ENCODE peak calls at places on chromosomes 16 and 17, in five cellular contexts. W is transverse colon, K is NB4, Z is breast epithelium, P is stomach. J is an unnamed sample.

GRCh38 chr16:2751577-2752034 is 832 bp upstream of the SRRM2 start:
- DNase-seq in K (peak), Z (no peak), P (no peak), W (peak), J (no peak)

GRCh38 chr17:73401911-73402310 is 90.1 kb upstream of the CDC42EP4 start:
- DNase-seq in K (peak), Z (no peak), W (no peak), P (no peak), J (no peak)

GRCh38 chr17:9932481-9932880 is 27.4 kb upstream of the RCVRN start:
- DNase-seq in Z (no peak), K (no peak), P (no peak), W (no peak), J (no peak)

GRCh38 chr16:21263640-21264211 is 14.4 kb downstream of the CRYM start:
- DNase-seq in K (no peak), Z (no peak), P (no peak), W (peak), J (peak)

GRCh38 chr16:53053967-53054669 is 673 bp upstream of the CHD9 start:
- DNase-seq in Z (peak), P (peak), K (peak), W (peak), J (peak)

GRCh38 chr16:59880626-59881025 is 1146.5 kb upstream of the GOT2 start:
- DNase-seq in K (no peak), P (no peak), W (no peak), Z (no peak), J (no peak)

GRCh38 chr16:21159281-21159951 is 942 bp downstream of the LDAF1 start:
- DNase-seq in P (peak), K (peak), Z (peak), W (peak), J (peak)

GRCh38 chr17:81923302-81924260 is 4.0 kb downstream of the MAFG start:
- DNase-seq in W (peak), Z (no peak), P (peak), K (peak), J (peak)

GRCh38 chr16:87780385-87780989 is 14.7 kb upstream of the KLHDC4 start:
- DNase-seq in K (peak), Z (no peak), P (peak), W (peak), J (no peak)

GRCh38 chr16:77191259-77191969 is 424 bp downstream of the MON1B start:
- DNase-seq in W (peak), K (peak), P (no peak), Z (no peak), J (no peak)

GRCh38 chr17:34797724-34798123 is 163.5 kb downstream of the CCT6B start:
- DNase-seq in W (no peak), K (peak), P (no peak), Z (no peak), J (peak)

GRCh38 chr17:29379084-29379811 is 10.9 kb upstream of the TAOK1 start:
- DNase-seq in P (no peak), Z (no peak), W (peak), K (no peak), J (no peak)

GRCh38 chr16:75445298-75445697 is 12.0 kb upstream of the CFDP1 start:
- DNase-seq in K (no peak), W (no peak), Z (no peak), P (no peak), J (peak)

GRCh38 chr17:57697891-57698708 is 47.0 kb downstream of the CCDC182 start:
- DNase-seq in K (peak), W (no peak), Z (no peak), P (no peak), J (no peak)

GRCh38 chr17:41689497-41690299 is 1.0 kb downstream of the EIF1 start:
- DNase-seq in P (no peak), K (peak), W (peak), Z (peak), J (peak)

GRCh38 chr17:80855968-80856862 is 135.4 kb upstream of the CHMP6 start:
- DNase-seq in P (peak), K (peak), Z (peak), W (peak), J (peak)

GRCh38 chr16:29757950-29758466 is 12.2 kb upstream of the C16orf54 start:
- DNase-seq in W (no peak), K (peak), P (no peak), Z (no peak), J (no peak)

GRCh38 chr17:72344613-72345012 is 223.8 kb downstream of the SOX9 start:
- DNase-seq in P (no peak), K (no peak), W (no peak), Z (no peak), J (no peak)

GRCh38 chr17:33500141-33500540 is 207.0 kb upstream of the ASIC2 start:
- DNase-seq in W (no peak), K (no peak), Z (no peak), P (no peak), J (no peak)

GRCh38 chr17:1905190-1905919 is 75.5 kb downstream of the RPA1 start:
- DNase-seq in K (no peak), Z (no peak), W (no peak), P (no peak), J (no peak)

GRCh38 chr17:35726609-35727460 is 4.6 kb upstream of the RASL10B start:
- DNase-seq in K (peak), W (peak), Z (no peak), P (no peak), J (peak)

GRCh38 chr17:58344047-58344790 is 7.8 kb downstream of the SUPT4H1 start:
- DNase-seq in K (peak), Z (no peak), W (peak), P (peak), J (no peak)

GRCh38 chr17:59266748-59267147 is 46.4 kb downstream of the GDPD1 start:
- DNase-seq in K (no peak), Z (no peak), W (no peak), P (no peak), J (no peak)

GRCh38 chr16:47460755-47461597 is at the start of the genes ITFG1 and PHKB:
- DNase-seq in W (peak), K (peak), P (peak), Z (peak), J (peak)
- TF ChIP-seq POLR2A in W (peak), K (peak), P (peak), Z (no peak), J (peak)

GRCh38 chr17:66210208-66210574 is 18.3 kb upstream of the CEP112 start:
- DNase-seq in Z (no peak), K (no peak), P (no peak), W (no peak), J (no peak)

GRCh38 chr17:66215529-66215911 is 13.7 kb downstream of the APOH start:
- DNase-seq in Z (no peak), P (no peak), K (no peak), W (no peak), J (no peak)

GRCh38 chr17:66207936-66208335 is 16.0 kb upstream of the CEP112 start:
- DNase-seq in Z (no peak), W (no peak), P (no peak), K (no peak), J (no peak)

GRCh38 chr17:66214893-66215528 is 14.2 kb downstream of the APOH start:
- DNase-seq in Z (no peak), W (no peak), K (no peak), P (no peak), J (no peak)

DNA sequence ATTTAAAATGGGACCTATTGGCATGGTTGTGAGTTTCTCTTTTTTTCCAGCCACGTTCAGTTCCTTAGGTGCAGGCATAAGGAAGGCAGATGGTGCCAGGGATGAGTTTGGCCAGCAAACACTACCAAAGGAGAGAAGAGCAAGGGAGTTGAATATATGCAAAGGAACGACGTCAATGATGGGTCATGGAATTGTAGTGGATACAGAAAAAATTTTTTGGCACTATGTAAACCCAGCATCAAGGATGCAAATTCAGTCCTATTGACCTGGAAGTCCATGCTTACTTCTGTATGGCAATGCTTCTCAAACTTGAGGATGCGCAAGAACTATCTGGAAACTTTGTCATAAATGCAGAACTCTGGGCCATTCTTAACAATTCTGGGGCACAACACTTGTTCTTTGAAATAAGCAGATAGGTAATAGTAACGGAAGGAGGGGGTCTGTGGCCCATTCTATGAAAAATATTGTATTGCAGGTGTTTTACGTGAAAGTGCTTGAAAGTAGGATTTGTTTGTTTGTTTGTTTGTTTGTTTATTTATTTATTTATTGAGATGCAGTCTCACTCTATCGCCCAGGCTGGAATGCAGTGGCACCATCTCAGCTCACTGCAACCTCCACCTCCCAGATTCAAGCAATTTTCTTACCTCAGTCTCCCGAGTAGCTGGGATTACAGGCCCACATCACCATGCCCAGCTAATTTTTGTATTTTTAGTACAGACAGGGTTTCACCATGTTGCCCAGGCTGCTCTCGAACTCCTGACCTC is 18.0 kb downstream of the APOH start:
- DNase-seq in K (no peak), P (no peak), W (no peak), Z (no peak), J (no peak)
- TF ChIP-seq POLR2A in K (no peak), P (no peak), W (no peak), Z (no peak), J (no peak)

DNA sequence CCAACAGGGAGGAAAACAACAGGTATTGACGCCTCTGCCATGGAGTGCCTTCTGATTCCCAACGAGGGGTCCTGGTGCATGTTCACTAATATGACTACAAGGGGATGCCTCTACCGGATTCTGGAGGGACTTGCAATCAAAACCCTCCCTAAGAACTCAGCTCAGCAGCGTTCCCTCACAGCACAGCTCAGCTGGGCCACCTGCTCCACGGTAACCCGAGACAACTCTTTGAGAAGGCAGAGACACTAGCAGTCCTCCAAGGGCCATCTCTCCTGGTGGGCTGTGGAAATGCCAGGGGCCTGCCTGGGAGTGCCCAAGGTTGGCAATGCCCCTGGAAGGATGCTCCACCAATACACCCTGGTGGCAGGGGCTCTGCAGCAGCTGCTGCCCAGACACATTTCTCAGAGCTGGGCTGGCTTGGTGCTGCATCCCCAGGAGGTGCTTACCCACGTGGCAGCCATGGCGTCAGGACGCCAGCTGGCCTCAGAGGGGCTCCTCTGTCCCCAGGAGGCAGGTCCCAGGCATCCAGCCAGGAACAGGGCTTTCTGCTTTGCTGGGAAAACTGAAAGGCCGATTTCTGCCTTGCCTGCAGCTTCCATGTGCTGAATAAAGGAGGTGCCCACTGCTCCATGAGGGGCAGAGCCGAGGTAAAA is 16.5 kb downstream of the CDIP1 start:
- DNase-seq in Z (no peak), P (no peak), K (no peak), W (no peak), J (no peak)
- TF ChIP-seq POLR2A in Z (no peak), P (no peak), K (no peak), W (no peak), J (no peak)

GRCh38 chr16:24609740-24610420 is 70.5 kb downstream of the RBBP6 start:
- DNase-seq in K (no peak), W (peak), P (peak), Z (peak), J (peak)
- TF ChIP-seq POLR2A in K (no peak), W (no peak), P (no peak), Z (no peak), J (no peak)

GRCh38 chr17:19238167-19238505 is 970 bp downstream of the EPN2 start:
- DNase-seq in K (no peak), Z (no peak), P (peak), W (peak), J (peak)
- TF ChIP-seq POLR2A in K (no peak), Z (no peak), P (no peak), W (no peak), J (no peak)

GRCh38 chr16:79600636-79601091 is at the start of gene MAF:
- DNase-seq in W (peak), P (peak), K (peak), Z (peak), J (peak)
- TF ChIP-seq POLR2A in W (peak), P (no peak), K (no peak), Z (no peak), J (no peak)

DNA sequence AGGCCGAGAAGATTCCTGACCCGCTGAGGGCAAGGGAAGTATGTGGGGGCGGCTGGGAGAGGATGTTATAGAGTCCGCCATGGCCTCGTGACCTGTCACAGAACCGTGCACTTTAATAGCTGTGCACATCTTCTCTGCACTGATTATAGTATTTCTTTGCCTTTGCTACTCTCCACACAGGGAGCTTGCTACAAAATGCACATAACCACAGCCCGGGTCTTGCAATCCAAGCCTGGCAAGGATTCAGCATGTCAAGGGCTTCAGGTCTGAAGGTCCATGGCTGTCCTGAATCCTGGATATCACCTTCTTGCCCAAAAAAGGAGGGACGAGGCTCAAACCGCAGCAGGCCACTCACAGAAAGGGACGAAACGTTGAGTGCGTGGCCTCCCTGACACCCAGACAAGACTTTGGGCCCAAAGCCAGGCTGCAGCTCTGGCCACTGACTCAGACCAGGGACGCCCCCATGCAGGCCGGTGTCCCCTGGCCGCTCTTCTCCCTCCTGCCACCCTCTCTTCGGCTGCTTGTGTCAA is 43.7 kb downstream of the USP22 start:
- DNase-seq in K (no peak), P (no peak), W (no peak), Z (no peak), J (no peak)
- TF ChIP-seq POLR2A in K (no peak), P (no peak), W (no peak), Z (no peak), J (no peak)

DNA sequence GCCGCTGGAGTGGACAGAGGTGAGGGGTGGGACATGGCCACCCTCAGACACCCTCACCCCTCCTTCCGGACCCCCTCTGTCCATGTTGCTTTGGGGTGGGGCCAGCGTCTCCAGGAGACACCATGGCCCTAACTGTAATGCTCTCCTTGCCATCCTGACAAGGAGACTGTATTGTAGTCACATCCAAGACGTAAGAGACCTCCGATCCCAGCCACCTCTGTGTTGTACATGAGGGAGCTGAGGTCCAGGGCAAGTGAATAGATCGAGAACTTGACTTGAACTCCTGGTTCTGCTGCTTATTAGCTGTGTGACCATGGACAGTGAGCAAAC is 30.2 kb downstream of the POLR3E start:
- DNase-seq in Z (no peak), W (no peak), K (no peak), P (no peak), J (no peak)
- TF ChIP-seq POLR2A in Z (no peak), W (no peak), K (no peak), P (no peak), J (no peak)

GRCh38 chr17:78141437-78142112 is 4.6 kb upstream of the C17orf99 start:
- DNase-seq in P (no peak), W (peak), K (no peak), Z (no peak), J (no peak)
- TF ChIP-seq POLR2A in P (no peak), W (peak), K (no peak), Z (no peak), J (no peak)